ENCODE peak calls at places on chromosomes 16 and 17, in eight cellular contexts. Y, N, Q, I, E, A, X and Z are unnamed samples.
A peak's percentile ranks its signal among the peaks of the same experiment; 100 is the strongest.

GRCh38 chr17:79812206-79812968 is 15.5 kb upstream of the CBX8 start:
- DNase-seq in Y (no peak), N (no peak), Q (no peak), I (no peak), E (no peak), A (no peak), X (no peak), Z (no peak)

GRCh38 chr17:57782642-57783337 is 37.7 kb upstream of the CCDC182 start:
- DNase-seq in Y (no peak), N (no peak), Q (no peak), I (no peak), E (no peak), A (no peak), X (no peak), Z (no peak)

GRCh38 chr16:65598626-65599025 is 476.8 kb upstream of the CDH11 start:
- DNase-seq in Y (no peak), N (no peak), Q (no peak), I (no peak), E (no peak), A (no peak), X (no peak), Z (no peak)

GRCh38 chr17:8121531-8122390 is 2.1 kb downstream of the HES7 start:
- DNase-seq in Y (no peak), N (peak; percentile 65), Q (peak; percentile 65), I (no peak), E (peak; percentile 57), A (peak; percentile 56), X (peak; percentile 42), Z (no peak)

GRCh38 chr16:4414187-4414909 is 2.0 kb downstream of the CORO7 start:
- DNase-seq in Y (no peak), N (no peak), Q (no peak), I (peak; percentile 47), E (no peak), A (no peak), X (no peak), Z (no peak)

GRCh38 chr17:29590261-29590978 is 972 bp upstream of the GIT1 start:
- DNase-seq in Y (peak; percentile 45), N (peak; percentile 79), Q (peak; percentile 53), I (peak; percentile 59), E (peak; percentile 57), A (no peak), X (peak; percentile 57), Z (no peak)

GRCh38 chr17:57406131-57406980 is 150.0 kb downstream of the MSI2 start:
- DNase-seq in Y (no peak), N (no peak), Q (peak; percentile 94), I (no peak), E (peak; percentile 61), A (no peak), X (no peak), Z (peak; percentile 62)

GRCh38 chr17:7133916-7134315 is 19.3 kb upstream of the ASGR2 start:
- DNase-seq in Y (no peak), N (no peak), Q (no peak), I (no peak), E (no peak), A (no peak), X (no peak), Z (no peak)

GRCh38 chr16:64152010-64152767 is 969.7 kb downstream of the CDH11 start:
- DNase-seq in Y (no peak), N (no peak), Q (no peak), I (no peak), E (no peak), A (no peak), X (no peak), Z (no peak)

GRCh38 chr17:63358111-63358839 is 87.8 kb downstream of the CYB561 start:
- DNase-seq in Y (no peak), N (peak; percentile 46), Q (peak; percentile 94), I (peak; percentile 20), E (no peak), A (no peak), X (no peak), Z (no peak)

GRCh38 chr17:49249292-49249794 is 18.8 kb upstream of the PHOSPHO1 start:
- DNase-seq in Y (peak; percentile 53), N (no peak), Q (peak; percentile 47), I (no peak), E (no peak), A (peak; percentile 82), X (no peak), Z (no peak)

GRCh38 chr17:33291248-33292183 is 1.6 kb downstream of the ASIC2 start:
- DNase-seq in Y (peak; percentile 46), N (peak; percentile 16), Q (peak; percentile 24), I (no peak), E (no peak), A (no peak), X (no peak), Z (no peak)

GRCh38 chr16:30603945-30604315 is 6.3 kb downstream of the ZNF689 start:
- DNase-seq in Y (no peak), N (no peak), Q (no peak), I (no peak), E (no peak), A (no peak), X (no peak), Z (no peak)

GRCh38 chr17:27657620-27658019 is 26.6 kb downstream of the LGALS9 start:
- DNase-seq in Y (no peak), N (no peak), Q (no peak), I (peak; percentile 4), E (no peak), A (no peak), X (no peak), Z (peak; percentile 21)